ENCODE peak calls at places on chromosome 1, in five cellular contexts. One of them, this sample, is unnamed.

GRCh38 chr1:110548381-110548780 is 29.4 kb upstream of the KCNA10 start:
- DNase-seq in cardiac septum: no peak
- DNase-seq in hepatocyte: peak; percentile 76
- DNase-seq in stimulated activated naive B cell treated with anti-CD40 and anti-IgM and Interleukin-4, amounts not matched to agents 10 μg/mL and 1 μg/mL and 100 μg/mL, for 72 hours: no peak
- DNase-seq in AML-193: no peak
- DNase-seq in this sample: no peak

GRCh38 chr1:235513495-235514366 is 9.5 kb upstream of the B3GALNT2 start:
- DNase-seq in hepatocyte: peak; percentile 83
- DNase-seq in stimulated activated naive B cell treated with anti-CD40 and anti-IgM and Interleukin-4, amounts not matched to agents 10 μg/mL and 1 μg/mL and 100 μg/mL, for 72 hours: no peak
- DNase-seq in AML-193: peak; percentile 60
- DNase-seq in cardiac septum: no peak
- DNase-seq in this sample: no peak

GRCh38 chr1:11105586-11105985 is 5.9 kb upstream of the EXOSC10 start:
- DNase-seq in cardiac septum: no peak
- DNase-seq in stimulated activated naive B cell treated with anti-CD40 and anti-IgM and Interleukin-4, amounts not matched to agents 10 μg/mL and 1 μg/mL and 100 μg/mL, for 72 hours: no peak
- DNase-seq in hepatocyte: no peak
- DNase-seq in AML-193: no peak
- DNase-seq in this sample: no peak

GRCh38 chr1:180642781-180643180 is 11.0 kb downstream of the XPR1 start:
- DNase-seq in AML-193: no peak
- DNase-seq in stimulated activated naive B cell treated with anti-CD40 and anti-IgM and Interleukin-4, amounts not matched to agents 10 μg/mL and 1 μg/mL and 100 μg/mL, for 72 hours: no peak
- DNase-seq in cardiac septum: no peak
- DNase-seq in hepatocyte: no peak
- DNase-seq in this sample: no peak

GRCh38 chr1:22753396-22754083 is 42.9 kb downstream of the EPHB2 start:
- DNase-seq in cardiac septum: no peak
- DNase-seq in hepatocyte: no peak
- DNase-seq in stimulated activated naive B cell treated with anti-CD40 and anti-IgM and Interleukin-4, amounts not matched to agents 10 μg/mL and 1 μg/mL and 100 μg/mL, for 72 hours: no peak
- DNase-seq in AML-193: no peak
- DNase-seq in this sample: peak; percentile 77

GRCh38 chr1:57024855-57025254 is 59.0 kb upstream of the C8B start:
- DNase-seq in cardiac septum: no peak
- DNase-seq in stimulated activated naive B cell treated with anti-CD40 and anti-IgM and Interleukin-4, amounts not matched to agents 10 μg/mL and 1 μg/mL and 100 μg/mL, for 72 hours: no peak
- DNase-seq in hepatocyte: no peak
- DNase-seq in AML-193: no peak
- DNase-seq in this sample: no peak

GRCh38 chr1:199009447-199009846 is 370.6 kb downstream of the PTPRC start:
- DNase-seq in stimulated activated naive B cell treated with anti-CD40 and anti-IgM and Interleukin-4, amounts not matched to agents 10 μg/mL and 1 μg/mL and 100 μg/mL, for 72 hours: no peak
- DNase-seq in hepatocyte: no peak
- DNase-seq in cardiac septum: no peak
- DNase-seq in AML-193: no peak
- DNase-seq in this sample: no peak

GRCh38 chr1:227077783-227078182 is 137.7 kb downstream of the COQ8A start:
- DNase-seq in AML-193: no peak
- DNase-seq in stimulated activated naive B cell treated with anti-CD40 and anti-IgM and Interleukin-4, amounts not matched to agents 10 μg/mL and 1 μg/mL and 100 μg/mL, for 72 hours: no peak
- DNase-seq in cardiac septum: no peak
- DNase-seq in hepatocyte: no peak
- DNase-seq in this sample: no peak

GRCh38 chr1:246476771-246477170 is 30.3 kb downstream of the SMYD3 start:
- DNase-seq in cardiac septum: no peak
- DNase-seq in AML-193: no peak
- DNase-seq in hepatocyte: no peak
- DNase-seq in stimulated activated naive B cell treated with anti-CD40 and anti-IgM and Interleukin-4, amounts not matched to agents 10 μg/mL and 1 μg/mL and 100 μg/mL, for 72 hours: no peak
- DNase-seq in this sample: no peak

GRCh38 chr1:14578156-14578555 is 20.3 kb upstream of the KAZN start:
- DNase-seq in hepatocyte: no peak
- DNase-seq in AML-193: no peak
- DNase-seq in stimulated activated naive B cell treated with anti-CD40 and anti-IgM and Interleukin-4, amounts not matched to agents 10 μg/mL and 1 μg/mL and 100 μg/mL, for 72 hours: no peak
- DNase-seq in cardiac septum: no peak
- DNase-seq in this sample: no peak

GRCh38 chr1:168135982-168136708 is 585 bp downstream of the GPR161 start:
- DNase-seq in hepatocyte: peak; percentile 69
- DNase-seq in cardiac septum: no peak
- DNase-seq in AML-193: no peak
- DNase-seq in stimulated activated naive B cell treated with anti-CD40 and anti-IgM and Interleukin-4, amounts not matched to agents 10 μg/mL and 1 μg/mL and 100 μg/mL, for 72 hours: no peak
- DNase-seq in this sample: peak; percentile 67

GRCh38 chr1:153615406-153615805 is 719 bp downstream of the S100A14 start:
- DNase-seq in stimulated activated naive B cell treated with anti-CD40 and anti-IgM and Interleukin-4, amounts not matched to agents 10 μg/mL and 1 μg/mL and 100 μg/mL, for 72 hours: no peak
- DNase-seq in AML-193: no peak
- DNase-seq in cardiac septum: no peak
- DNase-seq in hepatocyte: no peak
- DNase-seq in this sample: no peak

GRCh38 chr1:1211541-1212511 is 2.1 kb downstream of the TNFRSF4 start:
- DNase-seq in hepatocyte: no peak
- DNase-seq in stimulated activated naive B cell treated with anti-CD40 and anti-IgM and Interleukin-4, amounts not matched to agents 10 μg/mL and 1 μg/mL and 100 μg/mL, for 72 hours: no peak
- DNase-seq in cardiac septum: no peak
- DNase-seq in AML-193: no peak
- DNase-seq in this sample: no peak

GRCh38 chr1:67935560-67935959 is 102.3 kb upstream of the GNG12 start:
- DNase-seq in stimulated activated naive B cell treated with anti-CD40 and anti-IgM and Interleukin-4, amounts not matched to agents 10 μg/mL and 1 μg/mL and 100 μg/mL, for 72 hours: no peak
- DNase-seq in hepatocyte: no peak
- DNase-seq in AML-193: no peak
- DNase-seq in cardiac septum: no peak
- DNase-seq in this sample: no peak